ENCODE peak calls at places on chromosomes 5 and 9, in five cellular contexts. T, P, Y, F and E are unnamed samples.

GRCh38 chr9:125496313-125496838 is 210.6 kb downstream of the MAPKAP1 start:
- DNase-seq in T (no peak), P (no peak), Y (no peak), F (no peak), E (no peak)

GRCh38 chr9:74379718-74380117 is 117.4 kb upstream of the RORB start:
- DNase-seq in T (no peak), P (no peak), Y (peak), F (peak), E (no peak)

GRCh38 chr5:318341-318897 is 3.1 kb upstream of the AHRR start:
- DNase-seq in T (peak), P (no peak), Y (peak), F (no peak), E (no peak)

GRCh38 chr5:64806537-64806936 is 37.8 kb downstream of the CWC27 start:
- DNase-seq in T (no peak), P (no peak), Y (no peak), F (no peak), E (no peak)

GRCh38 chr9:14652729-14653377 is 40.4 kb downstream of the ZDHHC21 start:
- DNase-seq in T (no peak), P (no peak), Y (no peak), F (no peak), E (no peak)

GRCh38 chr5:666816-667498 is 26.2 kb downstream of the TPPP start:
- DNase-seq in T (no peak), P (no peak), Y (no peak), F (no peak), E (no peak)

GRCh38 chr9:126906086-126906485 is 8.5 kb upstream of the RALGPS1 start:
- DNase-seq in T (no peak), P (no peak), Y (no peak), F (no peak), E (no peak)

GRCh38 chr5:147510885-147511284 is 1.0 kb upstream of the DPYSL3 start:
- DNase-seq in T (no peak), P (no peak), Y (no peak), F (no peak), E (no peak)

GRCh38 chr5:113153512-113154097 is 177.0 kb downstream of the DCP2 start:
- DNase-seq in T (peak), P (no peak), Y (no peak), F (no peak), E (no peak)

GRCh38 chr5:132810605-132811004 is 2.5 kb upstream of the SOWAHA start:
- DNase-seq in T (no peak), P (no peak), Y (no peak), F (no peak), E (no peak)

GRCh38 chr5:132808866-132809265 is 4.2 kb upstream of the SOWAHA start:
- DNase-seq in T (no peak), P (no peak), Y (no peak), F (no peak), E (no peak)

GRCh38 chr5:132808448-132808847 is 4.7 kb upstream of the SOWAHA start:
- DNase-seq in T (no peak), P (no peak), Y (no peak), F (no peak), E (no peak)

GRCh38 chr5:132812123-132812948 is 766 bp upstream of the SOWAHA start:
- DNase-seq in T (no peak), P (no peak), Y (no peak), F (no peak), E (no peak)

GRCh38 chr5:132807163-132807838 is 5.8 kb upstream of the SOWAHA start:
- DNase-seq in T (no peak), P (no peak), Y (peak), F (peak), E (no peak)
- TF ChIP-seq CTCF in T (no peak), P (no peak), Y (peak), F (no peak), E (no peak)

GRCh38 chr9:109098221-109098959 is 21.4 kb downstream of the TMEM245 start:
- DNase-seq in T (peak), P (no peak), Y (no peak), F (peak), E (no peak)
- TF ChIP-seq CTCF in T (peak), P (no peak), Y (no peak), F (no peak), E (no peak)

DNA sequence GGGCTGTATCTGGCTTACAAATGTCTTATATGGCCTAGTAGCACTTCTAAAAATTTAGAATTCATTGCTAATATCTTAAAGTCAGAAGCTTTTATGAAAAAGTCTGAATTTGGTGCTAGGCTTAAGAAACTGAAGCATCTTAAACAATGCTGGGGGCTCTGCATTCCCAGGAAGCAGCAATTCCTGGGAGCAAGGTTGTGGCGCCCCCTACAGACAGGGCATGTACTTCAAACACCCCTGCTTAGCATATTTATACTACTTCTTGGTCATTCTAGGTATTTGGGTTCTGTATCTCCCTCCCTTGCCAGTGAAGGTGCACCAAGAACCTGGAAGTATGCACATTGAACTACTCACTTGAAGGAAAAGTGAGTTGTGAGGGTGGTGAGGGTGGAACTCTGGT is 64.6 kb upstream of the GRIA1 start:
- DNase-seq in T (no peak), P (no peak), Y (peak), F (peak), E (no peak)
- TF ChIP-seq CTCF in T (peak), P (no peak), Y (peak), F (peak), E (no peak)

GRCh38 chr5:107268241-107268640 is 402.5 kb downstream of the EFNA5 start:
- DNase-seq in T (no peak), P (no peak), Y (no peak), F (no peak), E (no peak)
- TF ChIP-seq CTCF in T (no peak), P (no peak), Y (no peak), F (no peak), E (no peak)

GRCh38 chr5:174581483-174581882 is 142.9 kb upstream of the MSX2 start:
- DNase-seq in T (no peak), P (no peak), Y (no peak), F (peak), E (no peak)
- TF ChIP-seq CTCF in T (no peak), P (no peak), Y (peak), F (peak), E (no peak)

GRCh38 chr9:31799953-31800609 is 584.4 kb upstream of the ACO1 start:
- DNase-seq in T (no peak), P (no peak), Y (peak), F (peak), E (no peak)
- TF ChIP-seq CTCF in T (no peak), P (peak), Y (peak), F (peak), E (no peak)

GRCh38 chr9:119375892-119376291 is 6.7 kb upstream of the BRINP1 start:
- DNase-seq in T (peak), P (no peak), Y (peak), F (peak), E (no peak)
- TF ChIP-seq CTCF in T (peak), P (no peak), Y (no peak), F (peak), E (no peak)